ENCODE peak calls at places on chromosomes 5 and 9, in nine cellular contexts. T is lower lobe of right lung, O is psoas muscle, K is RWPE2, F is IMR-90, Y is mesendoderm, W is cardiac muscle cell, A is colonic mucosa, R is pancreas. G is an unnamed sample. For H3K4me1 and H3K36me3, the result is how much of the 10 kb centered on the place peaks cover.

GRCh38 chr5:14100281-14100680 is 42.9 kb upstream of the TRIO start:
- DNase-seq in T (no peak), O (no peak), K (no peak), F (no peak), Y (no peak), W (no peak), A (no peak), R (no peak), G (no peak)

GRCh38 chr5:98927242-98927987 is 1.4 kb downstream of the CHD1 start:
- DNase-seq in T (no peak), O (no peak), K (no peak), F (peak), Y (peak), W (peak), A (peak), R (peak), G (peak)

GRCh38 chr9:124776952-124777645 is at the start of gene OLFML2A:
- DNase-seq in T (no peak), O (no peak), K (no peak), F (no peak), Y (no peak), W (peak), A (no peak), R (peak), G (peak)

GRCh38 chr9:4486176-4486575 is 4.1 kb upstream of the SLC1A1 start:
- DNase-seq in T (no peak), O (no peak), K (no peak), F (no peak), Y (peak), W (no peak), A (no peak), R (no peak), G (no peak)

GRCh38 chr5:152177626-152178349 is 227.3 kb downstream of the NMUR2 start:
- DNase-seq in T (no peak), O (no peak), K (no peak), F (no peak), Y (peak), W (no peak), A (no peak), R (no peak), G (no peak)

GRCh38 chr9:34346873-34347799 is 17.8 kb downstream of the NUDT2 start:
- DNase-seq in T (no peak), O (no peak), K (no peak), F (no peak), Y (no peak), W (no peak), A (no peak), R (no peak), G (no peak)

GRCh38 chr9:86585422-86586143 is 231.4 kb upstream of the TUT7 start:
- DNase-seq in T (no peak), O (no peak), K (no peak), F (peak), Y (peak), W (no peak), A (no peak), R (no peak), G (no peak)

GRCh38 chr5:116722666-116723065 is 148.0 kb upstream of the SEMA6A start:
- DNase-seq in T (no peak), O (no peak), K (no peak), F (no peak), Y (no peak), W (no peak), A (no peak), R (no peak), G (no peak)

GRCh38 chr5:177133119-177133844 is at the start of gene NSD1:
- DNase-seq in T (peak), O (peak), K (peak), F (peak), Y (peak), W (peak), A (peak), R (peak), G (peak)

GRCh38 chr5:62214701-62215100 is 91.3 kb upstream of the KIF2A start:
- DNase-seq in T (no peak), O (no peak), K (no peak), F (no peak), Y (no peak), W (no peak), A (no peak), R (no peak), G (no peak)

GRCh38 chr9:75414367-75415160 is 326.2 kb downstream of the OSTF1 start:
- DNase-seq in T (no peak), O (no peak), K (no peak), F (no peak), Y (peak), W (no peak), A (no peak), R (no peak), G (no peak)

GRCh38 chr9:5879419-5880181 is 11.1 kb upstream of the MLANA start:
- DNase-seq in T (no peak), O (no peak), K (no peak), F (peak), Y (peak), W (no peak), A (no peak), R (no peak), G (no peak)

GRCh38 chr5:132493241-132493640 is 2.7 kb upstream of the IRF1 start:
- DNase-seq in T (no peak), O (no peak), K (peak), F (no peak), Y (no peak), W (no peak), A (peak), R (no peak), G (no peak)

GRCh38 chr5:107990881-107991810 is 320.4 kb upstream of the EFNA5 start:
- DNase-seq in T (no peak), O (no peak), K (no peak), F (no peak), Y (no peak), W (peak), A (no peak), R (no peak), G (no peak)

GRCh38 chr5:139817362-139817761 is 21.8 kb downstream of the PSD2 start:
- DNase-seq in T (no peak), O (no peak), K (peak), F (no peak), Y (no peak), W (no peak), A (no peak), R (no peak), G (no peak)

GRCh38 chr5:91318727-91319126 is 64.4 kb downstream of the ARRDC3 start:
- DNase-seq in T (peak), O (no peak), K (no peak), F (no peak), Y (no peak), W (no peak), A (no peak), R (no peak), G (peak)

GRCh38 chr5:178519804-178520203 is 70.4 kb downstream of the COL23A1 start:
- DNase-seq in T (no peak), O (no peak), K (no peak), F (no peak), Y (no peak), W (no peak), A (no peak), R (no peak), G (no peak)

GRCh38 chr9:21679432-21679831 is 123.0 kb upstream of the MTAP start:
- DNase-seq in T (no peak), O (no peak), K (no peak), F (no peak), Y (peak), W (peak), A (no peak), R (no peak), G (no peak)

GRCh38 chr9:109315480-109315879 is 5.4 kb downstream of the EPB41L4B start:
- DNase-seq in T (no peak), O (no peak), K (no peak), F (no peak), Y (no peak), W (no peak), A (no peak), R (no peak), G (no peak)

GRCh38 chr5:122500245-122501086 is 188.4 kb downstream of the SNCAIP start:
- DNase-seq in T (no peak), O (peak), K (no peak), F (peak), Y (peak), W (peak), A (no peak), R (no peak), G (no peak)

GRCh38 chr9:96040591-96041461 is 165.3 kb downstream of the ERCC6L2 start:
- DNase-seq in T (no peak), O (no peak), K (no peak), F (peak), Y (no peak), W (no peak), A (no peak), R (peak), G (no peak)

GRCh38 chr9:76419782-76420380 is 25.7 kb upstream of the RFK start:
- DNase-seq in T (no peak), O (no peak), K (no peak), F (no peak), Y (peak), W (peak), A (peak), R (peak), G (no peak)

GRCh38 chr5:17172801-17173200 is 44.6 kb upstream of the BASP1 start:
- DNase-seq in T (no peak), O (no peak), K (no peak), F (no peak), Y (no peak), W (no peak), A (no peak), R (no peak), G (no peak)

GRCh38 chr9:134846187-134846586 is 34.4 kb upstream of the FCN2 start:
- DNase-seq in T (peak), O (no peak), K (no peak), F (no peak), Y (no peak), W (no peak), A (no peak), R (no peak), G (no peak)

GRCh38 chr9:132994410-132995120 is 16.1 kb downstream of the GFI1B start:
- DNase-seq in T (peak), O (no peak), K (no peak), F (peak), Y (no peak), W (no peak), A (peak), R (no peak), G (no peak)

GRCh38 chr5:76688836-76689235 is 27.1 kb upstream of the F2R start:
- DNase-seq in T (no peak), O (no peak), K (no peak), F (peak), Y (no peak), W (no peak), A (no peak), R (no peak), G (no peak)
- H3K4me1 ChIP-seq in T (under half), O (under half), K (under half), F (under half), Y (under half), W (under half), A (under half), R (under half), G (under half)

GRCh38 chr5:149886060-149886459 is 58.5 kb downstream of the PDE6A start:
- DNase-seq in T (no peak), O (no peak), K (no peak), F (peak), Y (no peak), W (no peak), A (peak), R (no peak), G (no peak)
- H3K27ac ChIP-seq in T (no peak), O (no peak), K (peak), F (no peak), Y (no peak), W (no peak), A (peak), R (no peak), G (no peak)

GRCh38 chr5:151121095-151121494 is 36.5 kb downstream of the ANXA6 start:
- DNase-seq in T (no peak), O (no peak), K (no peak), F (no peak), Y (no peak), W (no peak), A (no peak), R (no peak), G (no peak)
- H3K36me3 ChIP-seq in T (half or more), O (under half), K (half or more), F (half or more), Y (under half), W (half or more), A (under half), R (under half), G (half or more)

GRCh38 chr5:172774561-172775271 is 3.7 kb upstream of the DUSP1 start:
- DNase-seq in T (no peak), O (no peak), K (peak), F (no peak), Y (no peak), W (no peak), A (no peak), R (no peak), G (no peak)
- H3K4me1 ChIP-seq in T (half or more), O (half or more), K (half or more), F (under half), Y (under half), W (under half), A (under half), R (under half), G (half or more)

GRCh38 chr9:15509931-15510788 is 610 bp downstream of the PSIP1 start:
- DNase-seq in T (peak), O (peak), K (no peak), F (no peak), Y (peak), W (peak), A (peak), R (peak), G (peak)

GRCh38 chr9:15510789-15511575 is at the start of gene PSIP1:
- DNase-seq in T (peak), O (peak), K (no peak), F (peak), Y (peak), W (peak), A (peak), R (peak), G (peak)

GRCh38 chr9:15513335-15513734 is 2.6 kb upstream of the PSIP1 start:
- DNase-seq in T (no peak), O (no peak), K (no peak), F (no peak), Y (peak), W (no peak), A (no peak), R (no peak), G (no peak)

GRCh38 chr9:15512889-15513288 is 2.1 kb upstream of the PSIP1 start:
- DNase-seq in T (no peak), O (no peak), K (no peak), F (no peak), Y (peak), W (no peak), A (no peak), R (no peak), G (no peak)

DNA sequence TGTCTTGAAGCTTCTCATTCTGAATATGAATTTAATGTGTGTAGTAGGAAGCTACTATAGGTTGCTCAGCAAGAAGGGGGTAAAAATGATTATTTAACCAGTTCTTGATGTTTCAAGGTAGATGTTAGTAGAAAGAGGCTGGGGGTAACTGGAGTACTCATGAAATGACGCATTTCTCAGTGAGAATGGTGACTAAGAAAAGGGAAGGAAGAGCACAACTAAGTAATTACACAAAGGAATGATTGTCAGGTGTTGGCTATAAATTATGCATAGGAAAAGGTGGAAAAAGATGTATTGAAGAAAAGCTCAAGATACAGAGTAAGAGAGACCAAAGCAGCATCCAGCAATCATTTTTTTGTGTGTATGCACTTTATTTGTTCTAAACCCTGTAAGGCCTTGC is 1.4 kb upstream of the PSIP1 start:
- DNase-seq in T (no peak), O (no peak), K (no peak), F (no peak), Y (peak), W (no peak), A (no peak), R (no peak), G (no peak)
- H3K27ac ChIP-seq in T (no peak), O (no peak), K (no peak), F (no peak), Y (peak), W (no peak), A (no peak), R (no peak), G (peak)

GRCh38 chr5:43652537-43653302 is 49.7 kb downstream of the NNT start:
- DNase-seq in T (no peak), O (no peak), K (no peak), F (no peak), Y (no peak), W (no peak), A (no peak), R (no peak), G (no peak)
- H3K36me3 ChIP-seq in T (half or more), O (under half), K (under half), F (under half), Y (under half), W (half or more), A (under half), R (under half), G (under half)

DNA sequence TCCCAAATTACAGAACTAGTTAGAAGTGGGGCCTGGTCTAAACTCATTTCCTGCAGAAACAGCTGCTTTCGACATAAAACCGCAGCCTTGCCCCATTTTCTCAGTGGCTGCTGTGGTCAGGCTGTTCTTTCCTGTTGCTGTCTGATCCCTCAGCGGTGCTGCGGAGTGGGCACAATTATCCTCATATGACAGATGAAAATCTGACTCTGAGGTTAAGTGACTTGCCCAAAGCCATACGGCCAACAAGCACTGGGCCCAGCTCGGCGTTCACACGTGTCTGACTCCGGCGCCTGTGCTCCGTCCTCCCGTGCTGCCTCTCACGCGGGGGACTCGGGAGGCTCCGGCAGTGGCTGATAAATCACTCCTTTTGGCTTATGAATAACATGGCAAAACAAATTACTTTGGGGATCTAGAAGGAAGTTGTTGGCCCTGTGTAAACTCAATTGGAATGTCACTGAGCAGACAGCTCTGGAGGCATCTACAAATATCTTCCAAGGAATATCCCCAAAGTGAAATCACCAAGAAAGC is 142.6 kb upstream of the LMX1B start:
- DNase-seq in T (peak), O (peak), K (no peak), F (peak), Y (no peak), W (no peak), A (peak), R (no peak), G (peak)
- H3K4me1 ChIP-seq in T (under half), O (under half), K (under half), F (under half), Y (under half), W (under half), A (under half), R (under half), G (half or more)

GRCh38 chr9:111743275-111743674 is 51.5 kb downstream of the SHOC1 start:
- DNase-seq in T (no peak), O (no peak), K (peak), F (peak), Y (no peak), W (no peak), A (no peak), R (no peak), G (no peak)

GRCh38 chr9:111740739-111741138 is 54.0 kb downstream of the SHOC1 start:
- DNase-seq in T (no peak), O (no peak), K (no peak), F (no peak), Y (no peak), W (no peak), A (no peak), R (no peak), G (no peak)

GRCh38 chr9:111744363-111744762 is 50.4 kb downstream of the SHOC1 start:
- DNase-seq in T (no peak), O (no peak), K (no peak), F (no peak), Y (no peak), W (no peak), A (no peak), R (no peak), G (no peak)
- H3K27ac ChIP-seq in T (no peak), O (no peak), K (peak), F (no peak), Y (no peak), W (no peak), A (no peak), R (no peak), G (no peak)

GRCh38 chr9:127812936-127813675 is 10.4 kb downstream of the FPGS start:
- DNase-seq in T (no peak), O (no peak), K (peak), F (no peak), Y (no peak), W (no peak), A (no peak), R (no peak), G (no peak)
- H3K36me3 ChIP-seq in T (half or more), O (under half), K (half or more), F (half or more), Y (under half), W (under half), A (under half), R (under half), G (under half)

G was measured in CD4-positive, alpha-beta memory T cell.